ENCODE peak calls at places on chromosomes 6 and 20, in eight cellular contexts. U is HL-60; R is Panc1; S is CD8-positive, alpha-beta T cell; F is left lung; Y is GM04504; J is nephron progenitor cell; D is stimulated activated naive B cell treated with anti-CD40 and anti-IgM and Interleukin-4, amounts not matched to agents 10 μg/mL and 1 μg/mL and 100 μg/mL, for 72 hours. C is an unnamed sample.

GRCh38 chr20:53677447-53678314 is 84.0 kb upstream of the ZNF217 start:
- DNase-seq in D (no peak), Y (no peak), U (peak; percentile 86), R (no peak), J (peak; percentile 22), F (no peak), S (peak; percentile 31), C (no peak)

GRCh38 chr20:35478804-35479472 is 23.5 kb downstream of the CEP250 start:
- DNase-seq in J (no peak), F (no peak), U (no peak), S (peak; percentile 21), Y (no peak), R (no peak), D (no peak), C (no peak)

GRCh38 chr6:37049990-37050853 is 44.8 kb downstream of the FGD2 start:
- DNase-seq in D (peak; percentile 79), J (no peak), Y (no peak), R (no peak), U (peak; percentile 65), F (peak; percentile 90), S (peak; percentile 63), C (no peak)

GRCh38 chr6:250676-251075 is 41.6 kb upstream of the DUSP22 start:
- DNase-seq in S (no peak), J (no peak), D (no peak), F (no peak), U (no peak), Y (no peak), R (no peak), C (no peak)

GRCh38 chr6:32826996-32827395 is 10.2 kb upstream of the HLA-DOB start:
- DNase-seq in S (no peak), F (no peak), R (no peak), D (no peak), J (no peak), Y (no peak), U (no peak), C (no peak)

GRCh38 chr6:157912326-157912725 is 69.3 kb upstream of the SYNJ2 start:
- DNase-seq in R (no peak), Y (peak; percentile 60), D (no peak), S (no peak), F (no peak), U (no peak), J (no peak), C (no peak)

GRCh38 chr6:152980656-152981055 is 2.2 kb downstream of the FBXO5 start:
- DNase-seq in R (no peak), J (no peak), Y (no peak), F (no peak), D (no peak), S (no peak), U (no peak), C (no peak)

GRCh38 chr20:57682184-57683038 is 27.4 kb downstream of the PMEPA1 start:
- DNase-seq in S (no peak), F (no peak), D (no peak), U (no peak), R (no peak), Y (no peak), J (no peak), C (no peak)

GRCh38 chr6:122947355-122947754 is 48.7 kb upstream of the CLVS2 start:
- DNase-seq in F (no peak), R (no peak), U (no peak), J (peak; percentile 18), Y (no peak), S (no peak), D (no peak), C (no peak)

GRCh38 chr6:148857817-148858390 is 111.1 kb downstream of the UST start:
- DNase-seq in R (no peak), U (no peak), D (no peak), J (no peak), F (no peak), S (no peak), Y (peak; percentile 27), C (no peak)

GRCh38 chr6:109441069-109441816 is 719 bp downstream of the SMPD2 start:
- DNase-seq in F (peak; percentile 64), Y (no peak), R (no peak), J (peak; percentile 56), D (no peak), S (peak; percentile 40), U (peak; percentile 40), C (no peak)

GRCh38 chr20:19867940-19868371 is 109.9 kb downstream of the RIN2 start:
- DNase-seq in J (no peak), Y (no peak), R (no peak), F (peak; percentile 75), D (no peak), S (no peak), U (peak; percentile 6), C (no peak)

C was measured in type B pancreatic cell.